ENCODE peak calls at places on chromosome X, in eight cellular contexts. M, O, Z, E, Q, Y, X and B are unnamed samples.

GRCh38 chrX:9816094-9816700 is 30.0 kb downstream of the SHROOM2 start:
- DNase-seq in M (no peak), O (no peak), Z (no peak), E (no peak), Q (peak; percentile 46), Y (no peak), X (no peak), B (no peak)

GRCh38 chrX:17374619-17375360 is at the start of gene NHS:
- DNase-seq in M (peak; percentile 59), O (peak; percentile 36), Z (peak; percentile 88), E (peak; percentile 49), Q (peak; percentile 75), Y (no peak), X (peak; percentile 89), B (no peak)

GRCh38 chrX:52425710-52426245 is 57.0 kb downstream of the XAGE2 start:
- DNase-seq in M (peak; percentile 23), O (no peak), Z (no peak), E (no peak), Q (peak; percentile 51), Y (no peak), X (no peak), B (no peak)

GRCh38 chrX:48636286-48636685 is 39.0 kb downstream of the WDR13 start:
- DNase-seq in M (no peak), O (no peak), Z (no peak), E (no peak), Q (no peak), Y (no peak), X (no peak), B (no peak)

GRCh38 chrX:122703762-122704161 is 480.3 kb upstream of the GRIA3 start:
- DNase-seq in M (peak; percentile 2), O (no peak), Z (no peak), E (no peak), Q (peak; percentile 25), Y (no peak), X (no peak), B (no peak)

GRCh38 chrX:3712080-3712869 is 1.2 kb downstream of the PRKX start:
- DNase-seq in M (peak; percentile 40), O (peak; percentile 37), Z (peak; percentile 18), E (peak; percentile 19), Q (peak; percentile 40), Y (peak; percentile 33), X (peak; percentile 58), B (no peak)

GRCh38 chrX:104565791-104566687 is at the start of gene IL1RAPL2:
- DNase-seq in M (peak; percentile 17), O (no peak), Z (peak; percentile 89), E (peak; percentile 38), Q (peak; percentile 19), Y (peak; percentile 0), X (no peak), B (no peak)

GRCh38 chrX:153900806-153901752 is 3.4 kb upstream of the AVPR2 start:
- DNase-seq in M (peak; percentile 84), O (peak; percentile 77), Z (peak; percentile 46), E (peak; percentile 78), Q (peak; percentile 81), Y (peak; percentile 82), X (peak; percentile 86), B (no peak)

GRCh38 chrX:154721155-154721554 is 29.7 kb downstream of the GAB3 start:
- DNase-seq in M (no peak), O (no peak), Z (no peak), E (no peak), Q (no peak), Y (no peak), X (no peak), B (no peak)

GRCh38 chrX:44876076-44876475 is 3.1 kb downstream of the KDM6A start:
- DNase-seq in M (no peak), O (no peak), Z (no peak), E (no peak), Q (peak; percentile 44), Y (no peak), X (no peak), B (no peak)
- H3K4me3 ChIP-seq in M (peak overlapping the region; percentile 84), O (peak overlapping the region; percentile 64), Z (peak overlapping the region; percentile 90), E (no peak overlapping the region), Q (peak overlapping the region; percentile 78), Y (peak overlapping the region; percentile 92), X (peak overlapping the region; percentile 82), B (peak overlapping the region; percentile 91)

GRCh38 chrX:21770631-21771321 is 12.9 kb upstream of the SMPX start:
- DNase-seq in M (no peak), O (no peak), Z (no peak), E (no peak), Q (peak; percentile 14), Y (no peak), X (no peak), B (no peak)
- TF ChIP-seq CTCF in M (no peak), O (no peak), Z (no peak), E (peak; percentile 10), Q (no peak), Y (no peak), X (no peak), B (no peak)

DNA sequence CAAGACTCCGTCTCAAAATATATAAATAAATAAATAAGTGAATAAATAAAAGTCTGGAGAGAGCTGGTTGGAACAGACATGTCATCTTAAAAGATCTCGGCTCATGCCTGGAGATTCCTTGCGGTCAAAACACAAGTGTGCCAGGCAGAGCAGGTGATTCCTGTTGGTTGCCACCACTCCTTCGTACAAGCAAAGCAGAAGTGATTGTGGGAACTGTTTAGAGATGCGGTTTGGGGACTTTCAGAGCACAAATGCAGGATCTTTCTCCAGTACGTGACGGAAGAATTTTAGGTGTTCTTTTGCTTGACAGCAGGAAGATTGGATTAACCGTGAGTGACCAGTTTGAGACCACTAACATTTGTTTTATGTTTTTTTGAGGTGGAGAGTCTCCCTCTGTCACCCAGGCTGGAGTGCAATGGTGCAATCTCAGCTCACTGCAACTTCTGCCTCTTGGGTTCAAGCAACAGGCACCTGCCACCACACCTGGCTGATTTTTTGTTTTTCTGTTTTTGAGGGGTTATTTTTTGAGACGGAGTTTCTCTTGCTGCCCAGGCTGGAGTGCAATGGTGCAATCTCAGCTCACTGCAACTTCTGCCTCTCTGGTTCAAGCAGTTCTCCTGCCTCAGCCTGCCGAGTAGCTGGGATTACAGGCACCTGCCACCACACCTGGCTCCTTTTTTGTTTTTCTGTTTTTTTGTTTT is 2.8 kb upstream of the CRLF2 start:
- DNase-seq in M (no peak), O (no peak), Z (no peak), E (no peak), Q (no peak), Y (peak; percentile 75), X (peak; percentile 32), B (no peak)
- H3K4me3 ChIP-seq in M (no peak overlapping the region), O (no peak overlapping the region), Z (no peak overlapping the region), E (no peak overlapping the region), Q (no peak overlapping the region), Y (no peak overlapping the region), X (no peak overlapping the region), B (no peak overlapping the region)

DNA sequence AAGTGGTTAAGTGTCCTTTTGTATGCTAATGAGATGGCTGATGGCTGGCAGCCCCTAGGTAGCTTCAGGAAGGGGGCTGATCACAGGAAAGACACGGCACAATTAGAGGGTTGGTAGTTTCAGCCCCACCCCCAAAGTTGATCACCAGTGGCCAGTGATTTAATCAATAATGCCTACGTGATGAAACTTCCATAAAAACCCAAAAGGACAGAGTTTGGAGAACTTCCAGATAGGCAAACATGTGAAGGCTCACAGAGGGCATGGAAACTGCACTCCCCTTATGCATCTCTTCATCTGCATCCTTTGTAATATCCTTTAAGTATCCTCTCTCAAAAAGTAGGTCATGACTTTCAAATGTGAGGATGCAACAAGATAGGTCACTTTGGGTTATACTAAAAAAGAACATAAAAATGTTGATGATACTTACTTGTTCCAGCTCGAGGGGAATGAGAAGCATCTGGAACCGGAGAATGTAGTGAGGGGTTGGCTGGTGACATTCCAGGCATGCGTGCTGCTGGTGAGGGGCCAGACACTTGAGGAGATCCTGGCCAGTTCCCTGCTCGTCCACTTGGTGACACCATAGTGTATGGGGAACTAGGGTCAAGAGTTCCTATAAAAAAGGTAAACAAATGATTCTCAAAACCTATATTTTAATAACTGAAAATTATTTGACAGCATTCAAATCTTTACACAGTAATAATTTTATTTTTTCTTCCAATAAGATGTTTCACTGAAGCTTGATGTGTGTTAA is 16.7 kb upstream of the CXorf38 start:
- DNase-seq in M (peak; percentile 47), O (no peak), Z (peak; percentile 79), E (peak; percentile 14), Q (peak; percentile 18), Y (no peak), X (no peak), B (no peak)
- TF ChIP-seq CTCF in M (peak; percentile 47), O (no peak), Z (peak; percentile 45), E (peak; percentile 30), Q (peak; percentile 36), Y (no peak), X (no peak), B (no peak)